ENCODE peak calls at places on chromosomes 16 and 17, in four cellular contexts. M is SK-N-SH, N is GM12878, O is H1. Q is an unnamed sample.

GRCh38 chr16:7284780-7285179 is 47.9 kb upstream of the RBFOX1 start:
- DNase-seq in O (no peak), M (no peak), N (no peak), Q (no peak)

GRCh38 chr17:69702078-69702477 is 287.6 kb downstream of the MAP2K6 start:
- DNase-seq in M (no peak), N (no peak), O (no peak), Q (no peak)

GRCh38 chr17:69593351-69593715 is 178.8 kb downstream of the MAP2K6 start:
- DNase-seq in O (no peak), N (no peak), M (no peak), Q (no peak)

GRCh38 chr17:17121162-17121561 is 78.9 kb downstream of the MPRIP start:
- DNase-seq in M (no peak), O (no peak), N (no peak), Q (no peak)

GRCh38 chr17:2312736-2313135 is 9.0 kb downstream of the SRR start:
- DNase-seq in O (no peak), N (no peak), M (no peak), Q (no peak)

GRCh38 chr17:15516150-15516549 is 47.1 kb downstream of the TVP23C start:
- DNase-seq in M (no peak), O (no peak), N (no peak), Q (no peak)

GRCh38 chr17:72580321-72581127 is 459.7 kb downstream of the SOX9 start:
- DNase-seq in O (no peak), M (no peak), N (no peak), Q (peak; percentile 100)

GRCh38 chr16:30122621-30123160 is 329 bp downstream of the MAPK3 start:
- DNase-seq in N (no peak), M (no peak), O (no peak), Q (no peak)

GRCh38 chr17:60167095-60167741 is 17.4 kb downstream of the CA4 start:
- DNase-seq in N (no peak), O (no peak), M (no peak), Q (no peak)

GRCh38 chr17:65604070-65604469 is 42.6 kb upstream of the AXIN2 start:
- DNase-seq in M (no peak), N (no peak), O (no peak), Q (no peak)

GRCh38 chr16:57367111-57367752 is 5.1 kb upstream of the CX3CL1 start:
- DNase-seq in O (no peak), N (no peak), M (no peak), Q (no peak)

GRCh38 chr17:57329380-57330214 is 73.3 kb downstream of the MSI2 start:
- DNase-seq in M (no peak), N (no peak), O (no peak), Q (no peak)

GRCh38 chr17:66506641-66507040 is 204.2 kb downstream of the PRKCA start:
- DNase-seq in N (no peak), O (no peak), M (no peak), Q (no peak)

GRCh38 chr17:7380321-7380720 is 568 bp upstream of the TNK1 start:
- DNase-seq in N (no peak), M (peak; percentile 54), O (no peak), Q (no peak)

GRCh38 chr17:73396429-73397277 is 84.9 kb upstream of the CDC42EP4 start:
- DNase-seq in O (no peak), N (no peak), M (no peak), Q (peak; percentile 20)

GRCh38 chr17:59652119-59652518 is 32.4 kb downstream of the CLTC start:
- DNase-seq in M (no peak), N (no peak), O (no peak), Q (no peak)

GRCh38 chr16:16096161-16096857 is 127.0 kb downstream of the ABCC6 start:
- DNase-seq in N (no peak), O (no peak), M (no peak), Q (no peak)

GRCh38 chr16:68736561-68736960 is 531 bp upstream of the CDH1 start:
- DNase-seq in O (no peak), N (no peak), M (no peak), Q (no peak)

GRCh38 chr16:66970775-66971725 is 10.0 kb downstream of the CES3 start:
- DNase-seq in M (no peak), N (no peak), O (no peak), Q (no peak)

GRCh38 chr17:10875984-10876555 is 38.2 kb upstream of the PIRT start:
- DNase-seq in N (no peak), O (no peak), M (peak; percentile 58), Q (peak; percentile 40)

GRCh38 chr17:20256144-20256543 is 211.2 kb downstream of the LGALS9B start:
- DNase-seq in O (no peak), M (no peak), N (no peak), Q (no peak)

GRCh38 chr17:68172461-68172954 is 75.3 kb upstream of the AMZ2 start:
- DNase-seq in O (no peak), M (peak; percentile 77), N (no peak), Q (peak; percentile 67)

GRCh38 chr16:8505327-8505991 is 84.9 kb downstream of the TMEM114 start:
- DNase-seq in N (no peak), O (no peak), M (no peak), Q (no peak)

GRCh38 chr17:59406808-59407381 is 75.4 kb downstream of the YPEL2 start:
- DNase-seq in M (peak; percentile 74), O (no peak), N (no peak), Q (peak; percentile 20)

GRCh38 chr17:79670537-79671386 is 59.9 kb upstream of the RBFOX3 start:
- DNase-seq in M (no peak), O (no peak), N (no peak), Q (no peak)

GRCh38 chr16:1299012-1299867 is 10.2 kb upstream of the UBE2I start:
- DNase-seq in M (no peak), N (no peak), O (no peak), Q (peak; percentile 67)

GRCh38 chr17:77366206-77366557 is 225.4 kb downstream of the SEC14L1 start:
- DNase-seq in M (no peak), N (no peak), O (no peak), Q (no peak)

GRCh38 chr16:8741636-8742427 is 55.6 kb downstream of the TMEM186 start:
- DNase-seq in N (no peak), O (no peak), M (no peak), Q (no peak)

GRCh38 chr16:73048292-73049050 is 543 bp upstream of the ZFHX3 start:
- DNase-seq in N (no peak), O (no peak), M (peak; percentile 73), Q (peak; percentile 84)

GRCh38 chr17:75295220-75296158 is 6.3 kb upstream of the SLC25A19 start:
- DNase-seq in M (no peak), O (no peak), N (peak; percentile 97), Q (peak; percentile 98)

GRCh38 chr16:10776280-10776679 is 32.6 kb downstream of the NUBP1 start:
- DNase-seq in M (no peak), N (peak; percentile 78), O (no peak), Q (no peak)

GRCh38 chr17:76530826-76531500 is 6.5 kb downstream of the CYGB start:
- DNase-seq in O (no peak), N (no peak), M (peak; percentile 39), Q (no peak)

GRCh38 chr16:9366048-9366969 is 274.9 kb downstream of the HAPSTR1 start:
- DNase-seq in M (no peak), N (no peak), O (no peak), Q (no peak)

GRCh38 chr17:75845933-75846700 is 1.9 kb upstream of the UNC13D start:
- DNase-seq in N (no peak), O (no peak), M (no peak), Q (no peak)

GRCh38 chr16:2472885-2473284 is 1.8 kb downstream of the NTN3 start:
- DNase-seq in O (no peak), M (no peak), N (no peak), Q (no peak)

GRCh38 chr17:39617446-39618251 is 9.1 kb upstream of the PPP1R1B start:
- DNase-seq in N (no peak), M (peak; percentile 95), O (no peak), Q (no peak)

GRCh38 chr16:73166972-73167550 is 119.1 kb upstream of the ZFHX3 start:
- DNase-seq in M (peak; percentile 51), O (no peak), N (no peak), Q (no peak)

GRCh38 chr17:2215616-2216364 is 87.8 kb downstream of the SMG6 start:
- DNase-seq in O (no peak), M (peak; percentile 79), N (no peak), Q (no peak)

DNA sequence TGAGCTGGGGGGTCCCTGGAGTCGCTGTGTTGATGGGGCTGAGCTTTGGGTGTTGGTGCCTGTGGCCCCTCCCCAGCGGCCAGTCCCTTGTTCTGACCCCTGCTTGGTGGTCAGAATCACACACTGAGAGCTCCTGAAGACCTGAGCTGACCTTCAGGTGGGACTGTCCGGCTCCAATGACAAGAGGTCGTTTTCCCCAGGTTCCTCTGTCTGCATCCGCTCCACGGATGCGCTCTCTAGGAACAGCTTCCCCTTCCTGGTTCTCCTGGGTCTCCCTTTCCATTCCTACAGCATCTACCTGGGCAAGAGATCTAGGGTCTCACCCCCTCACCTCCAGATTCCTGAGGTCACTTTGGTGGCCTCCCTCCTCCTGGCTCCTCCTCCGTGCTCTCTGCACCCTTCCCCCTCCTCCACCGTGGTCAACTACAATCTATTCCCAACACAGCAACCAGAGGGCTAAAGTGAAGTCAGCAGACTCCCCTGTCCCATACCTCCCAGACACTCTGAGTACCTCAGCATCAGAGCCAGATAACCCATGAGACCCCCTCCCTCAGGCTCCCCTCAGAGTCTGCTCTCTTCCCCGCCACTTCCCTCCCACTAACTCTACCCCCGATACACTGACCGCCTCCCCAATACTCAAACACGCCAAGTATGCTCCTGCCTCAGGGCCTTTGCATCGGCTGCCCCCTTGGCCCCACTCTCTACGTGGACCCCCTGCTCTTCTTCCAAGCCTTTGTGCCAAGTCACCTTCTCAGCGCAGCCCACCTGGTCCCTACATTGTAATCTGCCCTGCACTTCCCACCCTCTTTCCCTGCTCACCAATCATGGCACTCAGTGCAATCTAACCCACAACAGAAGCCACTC is 9.0 kb upstream of the SEC14L5 start:
- DNase-seq in M (no peak), N (no peak), O (no peak), Q (no peak)
- H3K27ac ChIP-seq in M (no peak overlapping the region), N (no peak overlapping the region), O (no peak overlapping the region), Q (no peak overlapping the region)

GRCh38 chr17:29145289-29146058 is 34.7 kb downstream of the MYO18A start:
- DNase-seq in N (no peak), O (peak; percentile 50), M (peak; percentile 66), Q (peak; percentile 68)
- TF ChIP-seq TCF12 in N (no peak), O (no peak), M (no peak), Q (no peak)

DNA sequence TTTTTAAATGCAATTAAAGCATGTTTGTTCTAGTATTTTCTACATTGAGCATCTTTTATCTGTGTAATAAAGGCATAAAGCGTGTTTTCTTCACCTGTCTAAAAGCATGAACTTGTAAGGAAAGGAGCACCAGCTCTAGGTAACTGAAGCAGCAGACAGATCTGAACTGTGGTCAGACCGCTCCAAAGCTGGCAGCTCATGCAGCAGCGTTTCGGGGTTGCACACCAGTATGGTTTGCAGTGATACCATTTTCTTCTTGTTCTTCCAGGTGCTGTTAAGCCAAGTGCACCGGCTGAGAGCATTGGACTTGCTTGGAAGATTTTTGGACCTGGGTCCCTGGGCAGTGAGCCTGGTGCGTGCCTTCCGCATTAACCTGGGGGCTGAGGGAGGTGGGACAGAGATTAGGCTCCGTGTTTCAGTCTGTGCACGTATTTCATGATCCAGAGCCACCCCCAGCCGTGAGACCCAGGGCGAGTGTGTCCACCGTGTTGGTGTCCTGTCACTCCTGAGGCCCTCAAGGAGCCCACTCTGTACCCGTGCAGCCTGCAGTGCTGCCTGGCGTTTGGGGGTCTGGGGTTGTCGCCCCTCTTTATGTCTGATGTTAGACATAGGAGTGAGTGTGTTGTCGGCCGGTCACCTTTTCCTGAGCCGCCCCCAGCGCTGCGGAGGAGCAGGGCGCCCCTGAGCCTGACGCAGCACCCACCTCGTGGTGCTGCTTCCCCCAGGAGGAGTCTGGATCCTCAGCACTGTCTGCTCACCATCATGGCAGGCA is 136.3 kb upstream of the CHMP6 start:
- DNase-seq in M (no peak), N (no peak), O (no peak), Q (no peak)
- H3K27ac ChIP-seq in M (peak overlapping the region; percentile 87), N (peak overlapping the region; percentile 96), O (no peak overlapping the region), Q (no peak overlapping the region)

GRCh38 chr16:85687651-85688471 is 893 bp downstream of the GINS2 start:
- DNase-seq in M (no peak), N (no peak), O (no peak), Q (no peak)
- TF ChIP-seq TCF12 in M (no peak), N (no peak), O (no peak), Q (no peak)